ENCODE peak calls at places on chromosomes 16 and 17, in five cellular contexts. I is colonic mucosa, Z is GM23338, O is psoas muscle, L is thyroid gland. A is an unnamed sample.

GRCh38 chr16:66959645-66960177 is 1.4 kb upstream of the CES3 start:
- DNase-seq in I (peak; percentile 61), Z (no peak), O (peak; percentile 62), L (no peak), A (no peak)

GRCh38 chr16:57590654-57591085 is 37.8 kb upstream of the ADGRG1 start:
- DNase-seq in I (no peak), Z (no peak), O (no peak), L (no peak), A (no peak)

GRCh38 chr16:2752850-2753522 is 548 bp downstream of the SRRM2 start:
- DNase-seq in I (peak; percentile 84), Z (peak; percentile 76), O (peak; percentile 95), L (peak; percentile 81), A (peak; percentile 90)

GRCh38 chr17:7688808-7689316 is 585 bp downstream of the WRAP53 start:
- DNase-seq in I (no peak), Z (peak; percentile 14), O (no peak), L (no peak), A (no peak)

GRCh38 chr16:50340578-50340977 is 28.2 kb downstream of the BRD7 start:
- DNase-seq in I (no peak), Z (no peak), O (no peak), L (no peak), A (no peak)

GRCh38 chr16:60642956-60643355 is 1393.3 kb downstream of the CDH8 start:
- DNase-seq in I (no peak), Z (no peak), O (no peak), L (no peak), A (no peak)

GRCh38 chr16:57532251-57532625 is 4.1 kb downstream of the CCDC102A start:
- DNase-seq in I (no peak), Z (no peak), O (no peak), L (no peak), A (no peak)

GRCh38 chr16:84253173-84253572 is 13.4 kb upstream of the KCNG4 start:
- DNase-seq in I (no peak), Z (no peak), O (no peak), L (no peak), A (no peak)

GRCh38 chr16:9151597-9151996 is 60.2 kb downstream of the HAPSTR1 start:
- DNase-seq in I (no peak), Z (no peak), O (no peak), L (no peak), A (no peak)

GRCh38 chr16:49637933-49638695 is 217.8 kb downstream of the ZNF423 start:
- DNase-seq in I (no peak), Z (no peak), O (peak; percentile 38), L (peak; percentile 43), A (no peak)

GRCh38 chr16:2969545-2970521 is 685 bp downstream of the PAQR4 start:
- DNase-seq in I (peak; percentile 73), Z (peak; percentile 93), O (peak; percentile 84), L (no peak), A (peak; percentile 86)

GRCh38 chr17:43952351-43952723 is 1.4 kb downstream of the PYY start:
- DNase-seq in I (no peak), Z (peak; percentile 54), O (no peak), L (peak; percentile 38), A (no peak)

GRCh38 chr17:77571141-77571540 is 387.4 kb upstream of the TNRC6C start:
- DNase-seq in I (no peak), Z (peak; percentile 39), O (no peak), L (no peak), A (no peak)

GRCh38 chr17:14331200-14331981 is 30.5 kb downstream of the HS3ST3B1 start:
- DNase-seq in I (no peak), Z (peak; percentile 76), O (no peak), L (no peak), A (no peak)

GRCh38 chr17:12605222-12605621 is 60.5 kb upstream of the MYOCD start:
- DNase-seq in I (peak; percentile 34), Z (no peak), O (no peak), L (no peak), A (no peak)

GRCh38 chr17:13182854-13183253 is 165.0 kb upstream of the ELAC2 start:
- DNase-seq in I (peak; percentile 21), Z (peak; percentile 21), O (no peak), L (no peak), A (no peak)

GRCh38 chr17:28773736-28774135 is 29.9 kb downstream of the TRAF4 start:
- DNase-seq in I (no peak), Z (no peak), O (no peak), L (no peak), A (no peak)

GRCh38 chr17:71110326-71110725 is 941.0 kb downstream of the KCNJ2 start:
- DNase-seq in I (no peak), Z (no peak), O (no peak), L (no peak), A (no peak)

GRCh38 chr17:44599298-44600175 is 42.3 kb downstream of the FZD2 start:
- DNase-seq in I (peak; percentile 55), Z (peak; percentile 44), O (no peak), L (peak; percentile 5), A (no peak)

GRCh38 chr16:12588510-12588909 is 215.2 kb downstream of the CPPED1 start:
- DNase-seq in I (no peak), Z (no peak), O (no peak), L (no peak), A (no peak)

GRCh38 chr17:69757794-69758430 is 317.1 kb upstream of the KCNJ16 start:
- DNase-seq in I (no peak), Z (no peak), O (no peak), L (no peak), A (no peak)

GRCh38 chr16:55653106-55653505 is 2.7 kb upstream of the SLC6A2 start:
- DNase-seq in I (no peak), Z (no peak), O (no peak), L (no peak), A (no peak)

GRCh38 chr17:57868007-57868774 is 18.3 kb upstream of the MRPS23 start:
- DNase-seq in I (peak; percentile 48), Z (peak; percentile 86), O (peak; percentile 93), L (no peak), A (peak; percentile 83)

GRCh38 chr17:39963826-39964225 is 1.0 kb downstream of the GSDMA start:
- DNase-seq in I (no peak), Z (no peak), O (no peak), L (no peak), A (no peak)

GRCh38 chr17:36482611-36483504 is 3.6 kb upstream of the ZNHIT3 start:
- DNase-seq in I (peak; percentile 84), Z (peak; percentile 91), O (peak; percentile 93), L (peak; percentile 88), A (peak; percentile 88)

GRCh38 chr17:49745175-49746139 is 18.5 kb downstream of the FAM117A start:
- DNase-seq in I (no peak), Z (no peak), O (no peak), L (no peak), A (no peak)

GRCh38 chr17:49741692-49742076 is 22.2 kb downstream of the FAM117A start:
- DNase-seq in I (no peak), Z (no peak), O (no peak), L (no peak), A (no peak)

GRCh38 chr17:49741009-49741691 is 22.8 kb downstream of the FAM117A start:
- DNase-seq in I (no peak), Z (no peak), O (no peak), L (no peak), A (no peak)

GRCh38 chr17:49739662-49740271 is 24.2 kb downstream of the FAM117A start:
- DNase-seq in I (peak; percentile 52), Z (no peak), O (peak; percentile 93), L (peak; percentile 96), A (peak; percentile 96)

GRCh38 chr17:49742256-49742655 is 21.7 kb downstream of the FAM117A start:
- DNase-seq in I (no peak), Z (no peak), O (no peak), L (no peak), A (no peak)
- H3K4me1 ChIP-seq in I (peaks cover 4% of the 10 kb centered on the region), Z (peaks cover 2% of the 10 kb centered on the region), O (peaks cover 36% of the 10 kb centered on the region), L (peaks cover 69% of the 10 kb centered on the region), A (peaks cover 18% of the 10 kb centered on the region)

DNA sequence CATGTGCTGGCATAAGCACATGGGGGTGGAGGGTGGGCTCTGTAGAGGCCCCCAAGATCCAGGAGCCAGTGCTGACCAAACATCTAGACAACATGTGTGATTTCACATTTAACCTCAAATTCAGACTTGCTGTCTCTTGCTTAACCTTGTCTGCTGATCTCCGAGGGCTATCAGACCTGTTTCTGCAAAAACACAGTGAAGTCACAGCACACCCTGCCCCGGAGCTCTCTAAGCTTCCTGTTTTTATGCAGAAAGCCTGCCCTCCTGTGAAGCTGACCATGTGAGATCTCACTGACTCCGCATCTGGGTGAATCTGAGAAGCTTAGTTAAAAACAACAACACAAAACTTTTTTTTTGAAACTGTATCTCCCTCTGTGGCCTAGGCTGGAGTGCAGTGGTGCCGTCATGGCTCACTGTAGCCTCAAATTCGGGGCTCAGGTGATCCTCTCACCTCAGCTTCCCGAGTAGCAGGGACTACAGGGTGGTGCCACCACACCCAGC is 6.6 kb upstream of the DPEP2 start:
- DNase-seq in I (no peak), Z (peak; percentile 29), O (no peak), L (peak; percentile 21), A (no peak)
- H3K4me1 ChIP-seq in I (no peaks in the 10 kb centered on the region), Z (no peaks in the 10 kb centered on the region), O (no peaks in the 10 kb centered on the region), L (peaks cover 7% of the 10 kb centered on the region), A (no peaks in the 10 kb centered on the region)

GRCh38 chr16:88772871-88773811 is 11.9 kb downstream of the PIEZO1 start:
- DNase-seq in I (no peak), Z (no peak), O (peak; percentile 76), L (peak; percentile 33), A (peak; percentile 68)
- H3K4me1 ChIP-seq in I (peaks cover 34% of the 10 kb centered on the region), Z (peaks cover 39% of the 10 kb centered on the region), O (peaks cover 10% of the 10 kb centered on the region), L (peaks cover 62% of the 10 kb centered on the region), A (peaks cover 24% of the 10 kb centered on the region)

GRCh38 chr17:65047939-65048338 is 8.6 kb downstream of the GNA13 start:
- DNase-seq in I (no peak), Z (no peak), O (no peak), L (no peak), A (no peak)

GRCh38 chr17:65050438-65050837 is 6.1 kb downstream of the GNA13 start:
- DNase-seq in I (no peak), Z (no peak), O (no peak), L (peak; percentile 68), A (no peak)

GRCh38 chr17:65051922-65052321 is 4.6 kb downstream of the GNA13 start:
- DNase-seq in I (no peak), Z (no peak), O (no peak), L (no peak), A (no peak)

GRCh38 chr17:65048441-65048840 is 8.1 kb downstream of the GNA13 start:
- DNase-seq in I (no peak), Z (no peak), O (no peak), L (no peak), A (no peak)

DNA sequence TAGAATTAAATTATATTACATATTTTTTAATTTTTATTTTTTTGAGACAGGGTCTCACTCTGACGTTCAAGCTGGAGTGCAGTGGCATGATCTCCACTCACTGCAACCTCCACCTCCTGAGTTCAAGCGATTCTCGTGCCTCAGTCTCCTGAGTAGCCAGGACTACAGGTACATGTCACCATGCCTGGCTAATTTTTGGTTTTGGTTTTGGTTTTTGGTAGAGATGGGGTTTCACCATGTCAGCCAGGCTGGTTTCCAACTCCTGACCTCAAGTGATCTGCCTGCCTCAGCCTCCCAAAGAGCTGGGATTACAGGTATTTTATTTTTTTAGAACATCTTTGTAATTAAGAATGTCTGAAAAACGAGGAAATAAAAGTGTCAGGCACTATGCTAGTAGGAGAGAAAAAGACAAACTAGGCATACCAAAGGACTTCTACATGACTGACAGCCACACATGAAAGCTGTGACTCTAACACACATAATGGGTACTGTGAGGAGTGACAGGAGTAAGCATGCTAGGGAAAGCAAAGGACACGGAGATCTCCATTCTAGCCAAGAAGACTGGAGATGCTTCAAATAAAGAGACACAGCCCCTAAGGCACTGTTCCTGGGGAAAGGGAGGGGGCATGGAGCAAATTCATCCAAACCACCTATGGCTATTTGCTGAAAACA is 7.3 kb downstream of the GNA13 start:
- DNase-seq in I (no peak), Z (no peak), O (no peak), L (peak; percentile 27), A (no peak)
- H3K4me1 ChIP-seq in I (no peaks in the 10 kb centered on the region), Z (peaks cover 10% of the 10 kb centered on the region), O (peaks cover 64% of the 10 kb centered on the region), L (peaks cover 58% of the 10 kb centered on the region), A (no peaks in the 10 kb centered on the region)